ENCODE peak calls at places on chromosomes 2 and 18, in four cellular contexts. J is stimulated activated CD4-positive, alpha-beta T cell treated with anti-CD3 and anti-CD28 coated beads, Interleukin-12 subunit alpha, Interleukin-12 subunit beta, amount 100 ng/mL, for 4 hours; C is iPS-NIHi11; A is NCI-H2081. O is an unnamed sample.

GRCh38 chr2:20471902-20472559 is 25.2 kb downstream of the RHOB start:
- DNase-seq in C (no peak), J (no peak), A (no peak), O (peak; percentile 59)

GRCh38 chr2:233437439-233437955 is 83.2 kb downstream of the DGKD start:
- DNase-seq in J (no peak), C (no peak), A (no peak), O (peak; percentile 53)

GRCh38 chr2:200301953-200302628 is 4.4 kb upstream of the SPATS2L start:
- DNase-seq in C (no peak), A (no peak), J (no peak), O (no peak)

GRCh38 chr2:182522428-182522896 is 95.6 kb upstream of the PDE1A start:
- DNase-seq in J (no peak), A (peak; percentile 36), C (no peak), O (no peak)

GRCh38 chr2:184598313-184599053 is at the start of gene ZNF804A:
- DNase-seq in C (peak; percentile 70), J (no peak), A (peak; percentile 74), O (peak; percentile 21)

GRCh38 chr18:60794802-60795201 is 422.2 kb upstream of the MC4R start:
- DNase-seq in J (no peak), C (no peak), A (no peak), O (no peak)

GRCh38 chr2:236855866-236856855 is 229.5 kb upstream of the COPS8 start:
- DNase-seq in C (no peak), J (no peak), A (no peak), O (peak; percentile 79)

GRCh38 chr2:19488009-19488691 is 129.7 kb upstream of the OSR1 start:
- DNase-seq in J (no peak), A (no peak), C (no peak), O (no peak)

GRCh38 chr2:218567797-218568189 is 358 bp downstream of the USP37 start:
- DNase-seq in A (peak; percentile 68), J (no peak), C (no peak), O (no peak)

GRCh38 chr2:236638707-236639106 is 69.1 kb downstream of the ACKR3 start:
- DNase-seq in A (no peak), J (no peak), C (no peak), O (no peak)

GRCh38 chr2:119958642-119959268 is 54.1 kb upstream of the EPB41L5 start:
- DNase-seq in C (no peak), A (no peak), J (no peak), O (no peak)

GRCh38 chr2:219001100-219001576 is 7.9 kb upstream of the CRYBA2 start:
- DNase-seq in C (no peak), A (no peak), J (no peak), O (no peak)

GRCh38 chr2:10914272-10914693 is 2.5 kb downstream of the KCNF1 start:
- DNase-seq in A (no peak), C (peak; percentile 77), J (no peak), O (no peak)

GRCh38 chr18:23969664-23970063 is 44.9 kb upstream of the TTC39C start:
- DNase-seq in A (no peak), C (no peak), J (no peak), O (no peak)

GRCh38 chr18:10518595-10519273 is 7.1 kb upstream of the NAPG start:
- DNase-seq in C (peak; percentile 37), A (peak; percentile 5), J (no peak), O (peak; percentile 48)

GRCh38 chr2:181183878-181184553 is 203.6 kb downstream of the UBE2E3 start:
- DNase-seq in A (no peak), C (no peak), J (no peak), O (no peak)

GRCh38 chr2:237045449-237045848 is 40.2 kb upstream of the COPS8 start:
- DNase-seq in A (no peak), J (no peak), C (no peak), O (no peak)

GRCh38 chr18:23225518-23225917 is 90.2 kb downstream of the CABLES1 start:
- DNase-seq in A (no peak), J (no peak), C (no peak), O (no peak)

GRCh38 chr18:79427368-79428225 is 31.9 kb downstream of the NFATC1 start:
- DNase-seq in J (no peak), A (no peak), C (no peak), O (no peak)

GRCh38 chr2:187509667-187510417 is 44.4 kb downstream of the TFPI start:
- DNase-seq in A (no peak), J (no peak), C (no peak), O (no peak)

GRCh38 chr2:135590594-135591290 is 59.5 kb downstream of the R3HDM1 start:
- DNase-seq in J (no peak), A (peak; percentile 5), C (no peak), O (no peak)

GRCh38 chr2:111534816-111535803 is 348.9 kb downstream of the ANAPC1 start:
- DNase-seq in J (no peak), A (no peak), C (peak; percentile 23), O (no peak)

GRCh38 chr2:71153585-71153984 is 23.2 kb downstream of the MPHOSPH10 start:
- DNase-seq in A (no peak), C (no peak), J (no peak), O (no peak)

GRCh38 chr2:16508061-16508851 is 157.4 kb downstream of the CYRIA start:
- DNase-seq in J (peak; percentile 1), C (peak; percentile 87), A (peak; percentile 36), O (no peak)

GRCh38 chr2:86807462-86808275 is 17.0 kb upstream of the CD8A start:
- DNase-seq in C (peak; percentile 81), A (peak; percentile 67), J (no peak), O (peak; percentile 48)

GRCh38 chr2:207506426-207506825 is 23.3 kb upstream of the CREB1 start:
- DNase-seq in A (no peak), C (no peak), J (no peak), O (no peak)

GRCh38 chr2:74099835-74100234 is 47.9 kb downstream of the BOLA3 start:
- DNase-seq in A (no peak), C (no peak), J (no peak), O (peak; percentile 85)

GRCh38 chr2:74597456-74597855 is 42.9 kb downstream of the DOK1 start:
- DNase-seq in J (no peak), C (no peak), A (peak; percentile 16), O (no peak)

GRCh38 chr2:10269711-10270610 is 32.7 kb upstream of the HPCAL1 start:
- DNase-seq in C (no peak), A (no peak), J (no peak), O (peak; percentile 70)

GRCh38 chr2:94986392-94986963 is 39.0 kb upstream of the MAL start:
- DNase-seq in C (peak; percentile 76), J (peak; percentile 33), A (peak; percentile 22), O (peak; percentile 25)

GRCh38 chr2:176177580-176178270 is 10.7 kb upstream of the HOXD1 start:
- DNase-seq in C (peak; percentile 67), J (no peak), A (peak; percentile 78), O (no peak)